ENCODE peak calls at places on chromosome 3, in four cellular contexts. One of them, this sample, is unnamed.

GRCh38 chr3:104750581-104750980 is 616.1 kb upstream of the ALCAM start:
- DNase-seq in COR-L47: peak
- DNase-seq in activated CD4-positive, alpha-beta T cell treated with anti-CD3 and anti-CD28 coated beads for 24 hours: no peak
- DNase-seq in GM06990: no peak
- DNase-seq in this sample: no peak

GRCh38 chr3:194077602-194078001 is 58.3 kb upstream of the HES1 start:
- DNase-seq in COR-L47: no peak
- DNase-seq in activated CD4-positive, alpha-beta T cell treated with anti-CD3 and anti-CD28 coated beads for 24 hours: no peak
- DNase-seq in GM06990: no peak
- DNase-seq in this sample: no peak

GRCh38 chr3:56921573-56922571 is 120.1 kb upstream of the ARHGEF3 start:
- DNase-seq in COR-L47: no peak
- DNase-seq in activated CD4-positive, alpha-beta T cell treated with anti-CD3 and anti-CD28 coated beads for 24 hours: no peak
- DNase-seq in GM06990: peak
- DNase-seq in this sample: no peak

GRCh38 chr3:40152482-40153133 is 156.9 kb upstream of the EIF1B start:
- DNase-seq in COR-L47: no peak
- DNase-seq in activated CD4-positive, alpha-beta T cell treated with anti-CD3 and anti-CD28 coated beads for 24 hours: no peak
- DNase-seq in GM06990: no peak
- DNase-seq in this sample: peak

GRCh38 chr3:58994746-58995330 is 55.0 kb downstream of the CFAP20DC start:
- DNase-seq in COR-L47: peak
- DNase-seq in activated CD4-positive, alpha-beta T cell treated with anti-CD3 and anti-CD28 coated beads for 24 hours: peak
- DNase-seq in GM06990: no peak
- DNase-seq in this sample: peak

GRCh38 chr3:15575446-15575845 is 25.9 kb downstream of the HACL1 start:
- DNase-seq in COR-L47: no peak
- DNase-seq in activated CD4-positive, alpha-beta T cell treated with anti-CD3 and anti-CD28 coated beads for 24 hours: no peak
- DNase-seq in GM06990: no peak
- DNase-seq in this sample: no peak

GRCh38 chr3:113247664-113248458 is 36.5 kb downstream of the BOC start:
- DNase-seq in COR-L47: no peak
- DNase-seq in activated CD4-positive, alpha-beta T cell treated with anti-CD3 and anti-CD28 coated beads for 24 hours: no peak
- DNase-seq in GM06990: no peak
- DNase-seq in this sample: no peak

GRCh38 chr3:131218196-131218595 is 163.4 kb upstream of the NUDT16 start:
- DNase-seq in COR-L47: no peak
- DNase-seq in activated CD4-positive, alpha-beta T cell treated with anti-CD3 and anti-CD28 coated beads for 24 hours: no peak
- DNase-seq in GM06990: no peak
- DNase-seq in this sample: no peak

GRCh38 chr3:14505001-14505802 is 34.9 kb downstream of the GRIP2 start:
- DNase-seq in COR-L47: no peak
- DNase-seq in activated CD4-positive, alpha-beta T cell treated with anti-CD3 and anti-CD28 coated beads for 24 hours: no peak
- DNase-seq in GM06990: no peak
- DNase-seq in this sample: no peak

GRCh38 chr3:12476238-12476897 is 7.9 kb upstream of the TSEN2 start:
- DNase-seq in COR-L47: no peak
- DNase-seq in activated CD4-positive, alpha-beta T cell treated with anti-CD3 and anti-CD28 coated beads for 24 hours: no peak
- DNase-seq in GM06990: no peak
- DNase-seq in this sample: no peak

GRCh38 chr3:71219744-71220638 is 363.5 kb downstream of the FOXP1 start:
- DNase-seq in COR-L47: no peak
- DNase-seq in activated CD4-positive, alpha-beta T cell treated with anti-CD3 and anti-CD28 coated beads for 24 hours: peak
- DNase-seq in GM06990: no peak
- DNase-seq in this sample: no peak

GRCh38 chr3:166829896-166830295 is 550.2 kb downstream of the ZBBX start:
- DNase-seq in COR-L47: peak
- DNase-seq in activated CD4-positive, alpha-beta T cell treated with anti-CD3 and anti-CD28 coated beads for 24 hours: no peak
- DNase-seq in GM06990: no peak
- DNase-seq in this sample: no peak

GRCh38 chr3:50264389-50264963 is 4.5 kb upstream of the SEMA3B start:
- DNase-seq in COR-L47: peak
- DNase-seq in activated CD4-positive, alpha-beta T cell treated with anti-CD3 and anti-CD28 coated beads for 24 hours: no peak
- DNase-seq in GM06990: no peak
- DNase-seq in this sample: no peak

GRCh38 chr3:52364322-52364721 is 48.2 kb downstream of the DNAH1 start:
- DNase-seq in COR-L47: peak
- DNase-seq in activated CD4-positive, alpha-beta T cell treated with anti-CD3 and anti-CD28 coated beads for 24 hours: no peak
- DNase-seq in GM06990: no peak
- DNase-seq in this sample: no peak

GRCh38 chr3:17745301-17745700 is 2.9 kb upstream of the TBC1D5 start:
- DNase-seq in COR-L47: no peak
- DNase-seq in activated CD4-positive, alpha-beta T cell treated with anti-CD3 and anti-CD28 coated beads for 24 hours: no peak
- DNase-seq in GM06990: no peak
- DNase-seq in this sample: no peak

GRCh38 chr3:46693038-46693896 is at the start of gene ALS2CL:
- DNase-seq in COR-L47: no peak
- DNase-seq in activated CD4-positive, alpha-beta T cell treated with anti-CD3 and anti-CD28 coated beads for 24 hours: peak
- DNase-seq in GM06990: peak
- DNase-seq in this sample: no peak

GRCh38 chr3:142947799-142948575 is 15.5 kb downstream of the PAQR9 start:
- DNase-seq in COR-L47: no peak
- DNase-seq in activated CD4-positive, alpha-beta T cell treated with anti-CD3 and anti-CD28 coated beads for 24 hours: peak
- DNase-seq in GM06990: no peak
- DNase-seq in this sample: no peak

GRCh38 chr3:28575100-28575747 is 226.6 kb upstream of the AZI2 start:
- DNase-seq in COR-L47: no peak
- DNase-seq in activated CD4-positive, alpha-beta T cell treated with anti-CD3 and anti-CD28 coated beads for 24 hours: no peak
- DNase-seq in GM06990: no peak
- DNase-seq in this sample: no peak

GRCh38 chr3:153829596-153830170 is 291.5 kb upstream of the ARHGEF26 start:
- DNase-seq in COR-L47: no peak
- DNase-seq in activated CD4-positive, alpha-beta T cell treated with anti-CD3 and anti-CD28 coated beads for 24 hours: no peak
- DNase-seq in GM06990: no peak
- DNase-seq in this sample: no peak

GRCh38 chr3:21752749-21753347 is 1.8 kb upstream of the ZNF385D start:
- DNase-seq in COR-L47: no peak
- DNase-seq in activated CD4-positive, alpha-beta T cell treated with anti-CD3 and anti-CD28 coated beads for 24 hours: no peak
- DNase-seq in GM06990: no peak
- DNase-seq in this sample: peak

GRCh38 chr3:40336511-40337135 is 27.1 kb downstream of the EIF1B start:
- DNase-seq in COR-L47: no peak
- DNase-seq in activated CD4-positive, alpha-beta T cell treated with anti-CD3 and anti-CD28 coated beads for 24 hours: no peak
- DNase-seq in GM06990: no peak
- DNase-seq in this sample: no peak

GRCh38 chr3:172911142-172911541 is 160.6 kb downstream of the ECT2 start:
- DNase-seq in COR-L47: no peak
- DNase-seq in activated CD4-positive, alpha-beta T cell treated with anti-CD3 and anti-CD28 coated beads for 24 hours: no peak
- DNase-seq in GM06990: no peak
- DNase-seq in this sample: no peak

GRCh38 chr3:120357807-120358206 is 8.7 kb upstream of the LRRC58 start:
- DNase-seq in COR-L47: no peak
- DNase-seq in activated CD4-positive, alpha-beta T cell treated with anti-CD3 and anti-CD28 coated beads for 24 hours: no peak
- DNase-seq in GM06990: no peak
- DNase-seq in this sample: no peak

GRCh38 chr3:30155755-30156154 is 450.6 kb upstream of the TGFBR2 start:
- DNase-seq in COR-L47: no peak
- DNase-seq in activated CD4-positive, alpha-beta T cell treated with anti-CD3 and anti-CD28 coated beads for 24 hours: no peak
- DNase-seq in GM06990: no peak
- DNase-seq in this sample: no peak

GRCh38 chr3:81741214-81741613 is 20.2 kb downstream of the GBE1 start:
- DNase-seq in COR-L47: no peak
- DNase-seq in activated CD4-positive, alpha-beta T cell treated with anti-CD3 and anti-CD28 coated beads for 24 hours: no peak
- DNase-seq in GM06990: no peak
- DNase-seq in this sample: no peak

GRCh38 chr3:158167737-158168469 is 58.0 kb downstream of the RSRC1 start:
- DNase-seq in COR-L47: no peak
- DNase-seq in activated CD4-positive, alpha-beta T cell treated with anti-CD3 and anti-CD28 coated beads for 24 hours: no peak
- DNase-seq in GM06990: no peak
- DNase-seq in this sample: no peak

GRCh38 chr3:156725706-156726105 is 51.3 kb downstream of the TIPARP start:
- DNase-seq in COR-L47: peak
- DNase-seq in activated CD4-positive, alpha-beta T cell treated with anti-CD3 and anti-CD28 coated beads for 24 hours: no peak
- DNase-seq in GM06990: no peak
- DNase-seq in this sample: no peak

GRCh38 chr3:141384157-141384556 is 15.9 kb downstream of the ZBTB38 start:
- DNase-seq in COR-L47: peak
- DNase-seq in activated CD4-positive, alpha-beta T cell treated with anti-CD3 and anti-CD28 coated beads for 24 hours: no peak
- DNase-seq in GM06990: no peak
- DNase-seq in this sample: no peak

GRCh38 chr3:32500880-32501784 is 1.5 kb downstream of the CMTM6 start:
- DNase-seq in COR-L47: no peak
- DNase-seq in activated CD4-positive, alpha-beta T cell treated with anti-CD3 and anti-CD28 coated beads for 24 hours: no peak
- DNase-seq in GM06990: no peak
- DNase-seq in this sample: no peak

GRCh38 chr3:157958471-157958870 is 147.7 kb downstream of the SHOX2 start:
- DNase-seq in COR-L47: no peak
- DNase-seq in activated CD4-positive, alpha-beta T cell treated with anti-CD3 and anti-CD28 coated beads for 24 hours: no peak
- DNase-seq in GM06990: no peak
- DNase-seq in this sample: no peak

GRCh38 chr3:113271594-113272368 is 60.4 kb downstream of the BOC start:
- DNase-seq in COR-L47: no peak
- DNase-seq in activated CD4-positive, alpha-beta T cell treated with anti-CD3 and anti-CD28 coated beads for 24 hours: no peak
- DNase-seq in GM06990: no peak
- DNase-seq in this sample: no peak

This sample was measured in NCI-H1436.